ENCODE peak calls at places on chromosomes 6 and 20, in nine cellular contexts. F, C, Y, V, T, I, H, W and K are unnamed samples.

GRCh38 chr6:157392927-157393666 is 12.1 kb downstream of the ZDHHC14 start:
- DNase-seq in Y (peak; percentile 70), W (no peak), F (no peak), I (peak; percentile 62), T (no peak), V (no peak), H (no peak), C (no peak), K (no peak)

GRCh38 chr6:25377672-25378071 is 98.5 kb downstream of the CARMIL1 start:
- DNase-seq in I (no peak), F (no peak), W (no peak), T (no peak), Y (no peak), C (no peak), H (peak; percentile 49), V (no peak), K (no peak)

GRCh38 chr20:52923123-52923543 is 49.0 kb upstream of the TSHZ2 start:
- DNase-seq in Y (no peak), V (no peak), F (peak; percentile 76), I (no peak), T (peak; percentile 99), H (peak; percentile 10), C (no peak), W (peak; percentile 45), K (peak; percentile 99)

GRCh38 chr20:54037525-54037924 is 32.9 kb downstream of the BCAS1 start:
- DNase-seq in C (no peak), Y (no peak), W (no peak), V (no peak), F (no peak), T (no peak), I (no peak), H (no peak), K (no peak)

GRCh38 chr6:74585779-74586178 is 620.1 kb downstream of the COL12A1 start:
- DNase-seq in W (no peak), F (no peak), H (no peak), I (no peak), V (no peak), Y (no peak), T (no peak), C (no peak), K (no peak)

GRCh38 chr6:16104624-16105023 is 24.3 kb upstream of the MYLIP start:
- DNase-seq in C (no peak), F (no peak), W (no peak), T (no peak), H (no peak), I (no peak), V (no peak), Y (no peak), K (no peak)

GRCh38 chr6:39819676-39820075 is 27.5 kb downstream of the DAAM2 start:
- DNase-seq in V (no peak), F (no peak), C (no peak), T (no peak), H (no peak), I (no peak), Y (no peak), W (no peak), K (no peak)

GRCh38 chr6:109483744-109484075 is 691 bp upstream of the ZBTB24 start:
- DNase-seq in W (no peak), Y (no peak), I (no peak), C (no peak), T (no peak), F (no peak), H (no peak), V (no peak), K (no peak)

GRCh38 chr6:158649289-158650143 is at the start of gene SYTL3:
- DNase-seq in V (no peak), F (no peak), W (no peak), C (no peak), H (peak; percentile 34), I (peak; percentile 76), Y (no peak), T (no peak), K (no peak)

GRCh38 chr6:8707956-8708772 is 272.8 kb upstream of the SLC35B3 start:
- DNase-seq in F (peak; percentile 12), I (peak; percentile 34), C (no peak), Y (peak; percentile 33), T (peak; percentile 23), H (peak; percentile 42), W (peak; percentile 20), V (peak; percentile 14), K (peak; percentile 12)

GRCh38 chr20:19976595-19977372 is 40.4 kb upstream of the NAA20 start:
- DNase-seq in W (no peak), I (no peak), C (peak; percentile 46), F (no peak), H (no peak), Y (peak; percentile 85), V (no peak), T (peak; percentile 53), K (no peak)

GRCh38 chr20:57650266-57650665 is 30.0 kb upstream of the ZBP1 start:
- DNase-seq in F (no peak), T (no peak), Y (no peak), I (no peak), V (no peak), W (no peak), H (no peak), C (no peak), K (no peak)

GRCh38 chr6:35919827-35920751 is 809 bp downstream of the SRPK1 start:
- DNase-seq in W (no peak), Y (peak; percentile 51), C (no peak), V (peak; percentile 27), H (peak; percentile 36), I (peak; percentile 65), T (peak; percentile 67), F (peak; percentile 21), K (no peak)

DNA sequence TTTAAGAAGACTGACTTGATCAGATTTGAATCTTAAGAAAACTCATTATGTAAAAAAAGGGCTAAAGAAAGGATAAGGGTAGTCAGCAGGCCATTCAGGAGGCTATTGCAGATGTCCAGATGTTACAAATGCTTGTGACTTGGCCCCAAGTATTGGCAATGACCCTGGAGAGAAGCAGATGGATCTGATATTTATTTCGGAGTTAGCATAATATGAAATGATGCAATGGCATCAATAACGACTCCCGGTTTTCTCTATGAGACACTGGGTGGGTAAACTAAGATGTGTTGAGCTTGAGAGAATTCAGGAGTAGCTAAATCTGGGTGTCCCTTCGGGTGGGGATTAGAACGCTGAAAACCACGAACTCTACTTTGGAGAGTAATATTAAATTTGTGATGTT is 149.7 kb downstream of the LAMA2 start:
- DNase-seq in T (no peak), H (no peak), Y (no peak), V (no peak), I (no peak), W (no peak), F (no peak), C (peak; percentile 29), K (no peak)
- H3K27ac ChIP-seq in T (no peak overlapping the region), H (no peak overlapping the region), Y (no peak overlapping the region), V (no peak overlapping the region), I (peak overlapping the region; percentile 37), W (no peak overlapping the region), F (no peak overlapping the region), C (peak overlapping the region; percentile 61), K (no peak overlapping the region)

GRCh38 chr20:23361108-23361650 is 803 bp upstream of the GZF1 start:
- DNase-seq in V (peak; percentile 54), I (no peak), W (no peak), C (peak; percentile 21), Y (no peak), T (no peak), F (no peak), H (no peak), K (no peak)
- H3K27ac ChIP-seq in V (peak overlapping the region; percentile 100), I (peak overlapping the region; percentile 98), W (peak overlapping the region; percentile 95), C (peak overlapping the region; percentile 100), Y (peak overlapping the region; percentile 87), T (peak overlapping the region; percentile 80), F (peak overlapping the region; percentile 84), H (peak overlapping the region; percentile 87), K (peak overlapping the region; percentile 91)

GRCh38 chr20:43940518-43941225 is 26.0 kb downstream of the TOX2 start:
- DNase-seq in T (no peak), I (no peak), Y (no peak), F (no peak), V (no peak), C (no peak), H (peak; percentile 45), W (no peak), K (no peak)

GRCh38 chr20:43939762-43940121 is 25.1 kb downstream of the TOX2 start:
- DNase-seq in I (no peak), W (no peak), V (no peak), H (peak; percentile 47), C (no peak), T (no peak), Y (no peak), F (no peak), K (no peak)

GRCh38 chr20:43938017-43938655 is 23.5 kb downstream of the TOX2 start:
- DNase-seq in I (no peak), Y (no peak), C (no peak), W (no peak), V (no peak), T (no peak), H (peak; percentile 5), F (no peak), K (no peak)

GRCh38 chr20:43937586-43937985 is 22.9 kb downstream of the TOX2 start:
- DNase-seq in F (no peak), I (no peak), W (no peak), Y (no peak), C (no peak), H (peak; percentile 3), V (no peak), T (no peak), K (no peak)

DNA sequence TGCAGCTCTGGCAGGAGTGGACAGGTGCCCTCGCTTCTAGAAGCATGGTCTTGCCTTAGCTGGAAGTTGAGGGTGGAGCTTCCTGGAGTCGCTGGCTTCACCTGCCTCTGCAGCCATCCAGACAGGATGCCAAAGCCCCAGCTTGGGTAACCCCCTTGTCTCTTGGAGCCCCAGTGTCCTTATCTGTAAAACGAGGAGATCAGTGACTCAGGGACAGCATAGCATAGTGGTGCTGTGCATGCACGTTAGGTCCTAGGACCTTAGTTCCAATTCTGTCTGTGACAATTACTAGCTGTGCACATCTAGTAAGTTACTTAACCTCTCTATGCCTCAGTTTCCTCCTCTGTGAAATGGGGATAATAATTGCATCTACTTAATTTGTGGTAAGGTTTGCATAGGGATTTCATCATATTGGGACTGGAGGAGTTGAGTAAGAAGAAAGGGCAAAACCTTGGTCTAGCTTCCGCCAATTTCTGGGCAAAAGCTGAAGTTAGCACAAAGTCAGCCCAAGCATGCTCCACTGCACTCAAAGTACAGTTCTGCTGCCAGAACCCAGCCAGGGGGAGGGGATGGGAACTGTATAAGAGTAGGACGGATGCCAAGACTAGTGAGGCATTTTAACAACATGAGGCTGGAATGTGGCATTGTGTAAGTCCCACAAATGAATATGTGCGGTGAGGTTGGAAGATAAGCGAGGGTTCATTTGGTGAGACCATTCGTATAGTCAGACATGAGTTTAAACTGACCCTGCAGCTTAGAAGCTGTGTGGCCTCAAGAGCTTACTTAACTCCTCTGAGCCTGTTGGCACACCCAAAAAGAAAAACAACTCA is 24.5 kb downstream of the TOX2 start:
- DNase-seq in I (peak; percentile 46), F (no peak), H (peak; percentile 5), W (peak; percentile 81), Y (peak; percentile 69), C (peak; percentile 60), V (no peak), T (peak; percentile 87), K (peak; percentile 81)
- H3K27ac ChIP-seq in I (no peak overlapping the region), F (no peak overlapping the region), H (peak overlapping the region; percentile 99), W (peak overlapping the region; percentile 86), Y (no peak overlapping the region), C (no peak overlapping the region), V (no peak overlapping the region), T (no peak overlapping the region), K (peak overlapping the region; percentile 63)

DNA sequence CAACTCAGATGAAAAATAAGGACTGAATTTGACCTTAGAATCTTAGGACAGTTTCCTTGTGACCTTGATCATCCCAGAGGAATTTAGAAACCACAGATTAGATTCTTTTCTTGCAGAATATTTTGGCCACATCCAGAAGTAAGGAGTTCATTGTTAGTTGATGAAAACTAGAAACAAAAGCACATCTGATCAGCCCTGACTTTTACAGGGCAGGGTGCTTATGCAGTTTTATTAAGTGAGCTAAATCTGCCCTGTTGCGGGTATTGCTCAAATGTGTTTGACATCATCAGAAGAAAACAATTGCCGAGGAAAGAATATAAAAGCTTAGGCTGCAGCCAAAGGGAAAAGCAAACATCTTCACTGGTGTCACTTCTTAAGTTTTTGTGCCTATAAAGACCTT is 100.8 kb downstream of the MTFR2 start:
- DNase-seq in I (no peak), T (no peak), C (no peak), V (no peak), Y (no peak), H (no peak), W (no peak), F (no peak), K (no peak)
- H3K27ac ChIP-seq in I (peak overlapping the region; percentile 19), T (no peak overlapping the region), C (no peak overlapping the region), V (no peak overlapping the region), Y (no peak overlapping the region), H (no peak overlapping the region), W (no peak overlapping the region), F (no peak overlapping the region), K (no peak overlapping the region)